ENCODE peak calls at places on chromosome 11, in four cellular contexts. One of them, this sample, is unnamed.

GRCh38 chr11:36311926-36312592 is 16.0 kb downstream of the PRR5L start:
- DNase-seq in CD8-positive, alpha-beta memory T cell: no peak
- DNase-seq in stimulated activated CD8-positive, alpha-beta memory T cell treated with anti-CD3 and anti-CD28 coated beads, Interleukin-2, amount 100 ng/mL, for 1 hour: no peak
- DNase-seq in stimulated activated CD4-positive, alpha-beta T cell treated with anti-CD3 and anti-CD28 coated beads, Interleukin-4, amount 100 ng/mL, for 4 hours: no peak
- DNase-seq in this sample: no peak

GRCh38 chr11:94011478-94011877 is 9.7 kb upstream of the HEPHL1 start:
- DNase-seq in CD8-positive, alpha-beta memory T cell: no peak
- DNase-seq in stimulated activated CD8-positive, alpha-beta memory T cell treated with anti-CD3 and anti-CD28 coated beads, Interleukin-2, amount 100 ng/mL, for 1 hour: no peak
- DNase-seq in stimulated activated CD4-positive, alpha-beta T cell treated with anti-CD3 and anti-CD28 coated beads, Interleukin-4, amount 100 ng/mL, for 4 hours: no peak
- DNase-seq in this sample: no peak

GRCh38 chr11:62546244-62546936 is at the start of gene AHNAK:
- DNase-seq in CD8-positive, alpha-beta memory T cell: peak
- DNase-seq in stimulated activated CD8-positive, alpha-beta memory T cell treated with anti-CD3 and anti-CD28 coated beads, Interleukin-2, amount 100 ng/mL, for 1 hour: peak
- DNase-seq in stimulated activated CD4-positive, alpha-beta T cell treated with anti-CD3 and anti-CD28 coated beads, Interleukin-4, amount 100 ng/mL, for 4 hours: peak
- DNase-seq in this sample: peak

GRCh38 chr11:119337581-119338317 is 2.9 kb downstream of the C1QTNF5 start:
- DNase-seq in CD8-positive, alpha-beta memory T cell: no peak
- DNase-seq in stimulated activated CD8-positive, alpha-beta memory T cell treated with anti-CD3 and anti-CD28 coated beads, Interleukin-2, amount 100 ng/mL, for 1 hour: no peak
- DNase-seq in stimulated activated CD4-positive, alpha-beta T cell treated with anti-CD3 and anti-CD28 coated beads, Interleukin-4, amount 100 ng/mL, for 4 hours: no peak
- DNase-seq in this sample: no peak

GRCh38 chr11:12552677-12553076 is 121.5 kb upstream of the TEAD1 start:
- DNase-seq in CD8-positive, alpha-beta memory T cell: no peak
- DNase-seq in stimulated activated CD8-positive, alpha-beta memory T cell treated with anti-CD3 and anti-CD28 coated beads, Interleukin-2, amount 100 ng/mL, for 1 hour: no peak
- DNase-seq in stimulated activated CD4-positive, alpha-beta T cell treated with anti-CD3 and anti-CD28 coated beads, Interleukin-4, amount 100 ng/mL, for 4 hours: no peak
- DNase-seq in this sample: no peak

GRCh38 chr11:73978576-73979086 is 4.0 kb downstream of the UCP2 start:
- DNase-seq in CD8-positive, alpha-beta memory T cell: no peak
- DNase-seq in stimulated activated CD8-positive, alpha-beta memory T cell treated with anti-CD3 and anti-CD28 coated beads, Interleukin-2, amount 100 ng/mL, for 1 hour: no peak
- DNase-seq in stimulated activated CD4-positive, alpha-beta T cell treated with anti-CD3 and anti-CD28 coated beads, Interleukin-4, amount 100 ng/mL, for 4 hours: no peak
- DNase-seq in this sample: no peak

GRCh38 chr11:66002648-66003225 is 434 bp downstream of the BANF1 start:
- DNase-seq in CD8-positive, alpha-beta memory T cell: no peak
- DNase-seq in stimulated activated CD8-positive, alpha-beta memory T cell treated with anti-CD3 and anti-CD28 coated beads, Interleukin-2, amount 100 ng/mL, for 1 hour: no peak
- DNase-seq in stimulated activated CD4-positive, alpha-beta T cell treated with anti-CD3 and anti-CD28 coated beads, Interleukin-4, amount 100 ng/mL, for 4 hours: no peak
- DNase-seq in this sample: peak

GRCh38 chr11:69654660-69655478 is 13.9 kb downstream of the CCND1 start:
- DNase-seq in CD8-positive, alpha-beta memory T cell: no peak
- DNase-seq in stimulated activated CD8-positive, alpha-beta memory T cell treated with anti-CD3 and anti-CD28 coated beads, Interleukin-2, amount 100 ng/mL, for 1 hour: no peak
- DNase-seq in stimulated activated CD4-positive, alpha-beta T cell treated with anti-CD3 and anti-CD28 coated beads, Interleukin-4, amount 100 ng/mL, for 4 hours: no peak
- DNase-seq in this sample: no peak

GRCh38 chr11:115528217-115528616 is 24.0 kb upstream of the CADM1 start:
- DNase-seq in CD8-positive, alpha-beta memory T cell: no peak
- DNase-seq in stimulated activated CD8-positive, alpha-beta memory T cell treated with anti-CD3 and anti-CD28 coated beads, Interleukin-2, amount 100 ng/mL, for 1 hour: no peak
- DNase-seq in stimulated activated CD4-positive, alpha-beta T cell treated with anti-CD3 and anti-CD28 coated beads, Interleukin-4, amount 100 ng/mL, for 4 hours: no peak
- DNase-seq in this sample: no peak

GRCh38 chr11:11243790-11244469 is 109.1 kb downstream of the CSNK2A3 start:
- DNase-seq in CD8-positive, alpha-beta memory T cell: peak
- DNase-seq in stimulated activated CD8-positive, alpha-beta memory T cell treated with anti-CD3 and anti-CD28 coated beads, Interleukin-2, amount 100 ng/mL, for 1 hour: no peak
- DNase-seq in stimulated activated CD4-positive, alpha-beta T cell treated with anti-CD3 and anti-CD28 coated beads, Interleukin-4, amount 100 ng/mL, for 4 hours: peak
- DNase-seq in this sample: peak

GRCh38 chr11:80694385-80694784 is 1253.6 kb upstream of the TENM4 start:
- DNase-seq in CD8-positive, alpha-beta memory T cell: no peak
- DNase-seq in stimulated activated CD8-positive, alpha-beta memory T cell treated with anti-CD3 and anti-CD28 coated beads, Interleukin-2, amount 100 ng/mL, for 1 hour: no peak
- DNase-seq in stimulated activated CD4-positive, alpha-beta T cell treated with anti-CD3 and anti-CD28 coated beads, Interleukin-4, amount 100 ng/mL, for 4 hours: no peak
- DNase-seq in this sample: no peak

GRCh38 chr11:134124660-134125451 is 56.0 kb downstream of the JAM3 start:
- DNase-seq in CD8-positive, alpha-beta memory T cell: no peak
- DNase-seq in stimulated activated CD8-positive, alpha-beta memory T cell treated with anti-CD3 and anti-CD28 coated beads, Interleukin-2, amount 100 ng/mL, for 1 hour: no peak
- DNase-seq in stimulated activated CD4-positive, alpha-beta T cell treated with anti-CD3 and anti-CD28 coated beads, Interleukin-4, amount 100 ng/mL, for 4 hours: no peak
- DNase-seq in this sample: no peak

GRCh38 chr11:74322667-74323066 is 11.2 kb upstream of the P4HA3 start:
- DNase-seq in CD8-positive, alpha-beta memory T cell: no peak
- DNase-seq in stimulated activated CD8-positive, alpha-beta memory T cell treated with anti-CD3 and anti-CD28 coated beads, Interleukin-2, amount 100 ng/mL, for 1 hour: no peak
- DNase-seq in stimulated activated CD4-positive, alpha-beta T cell treated with anti-CD3 and anti-CD28 coated beads, Interleukin-4, amount 100 ng/mL, for 4 hours: no peak
- DNase-seq in this sample: no peak

GRCh38 chr11:121716060-121716459 is 263.3 kb upstream of the SORL1-AS1 start:
- DNase-seq in CD8-positive, alpha-beta memory T cell: no peak
- DNase-seq in stimulated activated CD8-positive, alpha-beta memory T cell treated with anti-CD3 and anti-CD28 coated beads, Interleukin-2, amount 100 ng/mL, for 1 hour: no peak
- DNase-seq in stimulated activated CD4-positive, alpha-beta T cell treated with anti-CD3 and anti-CD28 coated beads, Interleukin-4, amount 100 ng/mL, for 4 hours: no peak
- DNase-seq in this sample: no peak

GRCh38 chr11:129694966-129695365 is 120.7 kb upstream of the TMEM45B start:
- DNase-seq in CD8-positive, alpha-beta memory T cell: no peak
- DNase-seq in stimulated activated CD8-positive, alpha-beta memory T cell treated with anti-CD3 and anti-CD28 coated beads, Interleukin-2, amount 100 ng/mL, for 1 hour: no peak
- DNase-seq in stimulated activated CD4-positive, alpha-beta T cell treated with anti-CD3 and anti-CD28 coated beads, Interleukin-4, amount 100 ng/mL, for 4 hours: no peak
- DNase-seq in this sample: no peak

GRCh38 chr11:7672960-7673723 is at the start of gene CYB5R2:
- DNase-seq in CD8-positive, alpha-beta memory T cell: no peak
- DNase-seq in stimulated activated CD8-positive, alpha-beta memory T cell treated with anti-CD3 and anti-CD28 coated beads, Interleukin-2, amount 100 ng/mL, for 1 hour: no peak
- DNase-seq in stimulated activated CD4-positive, alpha-beta T cell treated with anti-CD3 and anti-CD28 coated beads, Interleukin-4, amount 100 ng/mL, for 4 hours: no peak
- DNase-seq in this sample: no peak

GRCh38 chr11:114291381-114291780 is 4.8 kb upstream of the NNMT start:
- DNase-seq in CD8-positive, alpha-beta memory T cell: no peak
- DNase-seq in stimulated activated CD8-positive, alpha-beta memory T cell treated with anti-CD3 and anti-CD28 coated beads, Interleukin-2, amount 100 ng/mL, for 1 hour: no peak
- DNase-seq in stimulated activated CD4-positive, alpha-beta T cell treated with anti-CD3 and anti-CD28 coated beads, Interleukin-4, amount 100 ng/mL, for 4 hours: no peak
- DNase-seq in this sample: no peak

GRCh38 chr11:64605248-64605560 is 14.2 kb downstream of the SLC22A12 start:
- DNase-seq in CD8-positive, alpha-beta memory T cell: no peak
- DNase-seq in stimulated activated CD8-positive, alpha-beta memory T cell treated with anti-CD3 and anti-CD28 coated beads, Interleukin-2, amount 100 ng/mL, for 1 hour: no peak
- DNase-seq in stimulated activated CD4-positive, alpha-beta T cell treated with anti-CD3 and anti-CD28 coated beads, Interleukin-4, amount 100 ng/mL, for 4 hours: no peak
- DNase-seq in this sample: no peak

GRCh38 chr11:125262194-125262824 is 97.8 kb downstream of the PKNOX2 start:
- DNase-seq in CD8-positive, alpha-beta memory T cell: no peak
- DNase-seq in stimulated activated CD8-positive, alpha-beta memory T cell treated with anti-CD3 and anti-CD28 coated beads, Interleukin-2, amount 100 ng/mL, for 1 hour: no peak
- DNase-seq in stimulated activated CD4-positive, alpha-beta T cell treated with anti-CD3 and anti-CD28 coated beads, Interleukin-4, amount 100 ng/mL, for 4 hours: no peak
- DNase-seq in this sample: no peak

GRCh38 chr11:111177037-111177988 is 68.2 kb upstream of the POU2AF2 start:
- DNase-seq in CD8-positive, alpha-beta memory T cell: no peak
- DNase-seq in stimulated activated CD8-positive, alpha-beta memory T cell treated with anti-CD3 and anti-CD28 coated beads, Interleukin-2, amount 100 ng/mL, for 1 hour: no peak
- DNase-seq in stimulated activated CD4-positive, alpha-beta T cell treated with anti-CD3 and anti-CD28 coated beads, Interleukin-4, amount 100 ng/mL, for 4 hours: no peak
- DNase-seq in this sample: no peak

GRCh38 chr11:118194835-118195627 is 18.6 kb upstream of the SCN2B start:
- DNase-seq in CD8-positive, alpha-beta memory T cell: no peak
- DNase-seq in stimulated activated CD8-positive, alpha-beta memory T cell treated with anti-CD3 and anti-CD28 coated beads, Interleukin-2, amount 100 ng/mL, for 1 hour: no peak
- DNase-seq in stimulated activated CD4-positive, alpha-beta T cell treated with anti-CD3 and anti-CD28 coated beads, Interleukin-4, amount 100 ng/mL, for 4 hours: no peak
- DNase-seq in this sample: no peak

GRCh38 chr11:3080104-3080503 is 22.9 kb upstream of the CARS1 start:
- DNase-seq in CD8-positive, alpha-beta memory T cell: no peak
- DNase-seq in stimulated activated CD8-positive, alpha-beta memory T cell treated with anti-CD3 and anti-CD28 coated beads, Interleukin-2, amount 100 ng/mL, for 1 hour: no peak
- DNase-seq in stimulated activated CD4-positive, alpha-beta T cell treated with anti-CD3 and anti-CD28 coated beads, Interleukin-4, amount 100 ng/mL, for 4 hours: no peak
- DNase-seq in this sample: no peak

GRCh38 chr11:76233936-76234703 is 27.8 kb upstream of the WNT11 start:
- DNase-seq in CD8-positive, alpha-beta memory T cell: no peak
- DNase-seq in stimulated activated CD8-positive, alpha-beta memory T cell treated with anti-CD3 and anti-CD28 coated beads, Interleukin-2, amount 100 ng/mL, for 1 hour: no peak
- DNase-seq in stimulated activated CD4-positive, alpha-beta T cell treated with anti-CD3 and anti-CD28 coated beads, Interleukin-4, amount 100 ng/mL, for 4 hours: no peak
- DNase-seq in this sample: no peak

GRCh38 chr11:134364261-134364660 is 32.5 kb downstream of the GLB1L2 start:
- DNase-seq in CD8-positive, alpha-beta memory T cell: no peak
- DNase-seq in stimulated activated CD8-positive, alpha-beta memory T cell treated with anti-CD3 and anti-CD28 coated beads, Interleukin-2, amount 100 ng/mL, for 1 hour: no peak
- DNase-seq in stimulated activated CD4-positive, alpha-beta T cell treated with anti-CD3 and anti-CD28 coated beads, Interleukin-4, amount 100 ng/mL, for 4 hours: no peak
- DNase-seq in this sample: no peak

GRCh38 chr11:74951241-74951640 is 2.2 kb downstream of the SPCS2 start:
- DNase-seq in CD8-positive, alpha-beta memory T cell: no peak
- DNase-seq in stimulated activated CD8-positive, alpha-beta memory T cell treated with anti-CD3 and anti-CD28 coated beads, Interleukin-2, amount 100 ng/mL, for 1 hour: no peak
- DNase-seq in stimulated activated CD4-positive, alpha-beta T cell treated with anti-CD3 and anti-CD28 coated beads, Interleukin-4, amount 100 ng/mL, for 4 hours: no peak
- DNase-seq in this sample: no peak

GRCh38 chr11:9214765-9215164 is 50.4 kb downstream of the DENND5A start:
- DNase-seq in CD8-positive, alpha-beta memory T cell: no peak
- DNase-seq in stimulated activated CD8-positive, alpha-beta memory T cell treated with anti-CD3 and anti-CD28 coated beads, Interleukin-2, amount 100 ng/mL, for 1 hour: no peak
- DNase-seq in stimulated activated CD4-positive, alpha-beta T cell treated with anti-CD3 and anti-CD28 coated beads, Interleukin-4, amount 100 ng/mL, for 4 hours: no peak
- DNase-seq in this sample: no peak